ENCODE peak calls at places on chromosomes 7 and 10, in five cellular contexts. One of them, this sample, is unnamed.

GRCh38 chr7:154888690-154889089 is 114.2 kb downstream of the PAXIP1 start:
- DNase-seq in brain microvascular endothelial cell: no peak
- DNase-seq in lower lobe of right lung: no peak
- DNase-seq in endothelial cell of umbilical vein: no peak
- DNase-seq in tibial artery: no peak
- DNase-seq in this sample: no peak

GRCh38 chr7:157704365-157704764 is 367.6 kb downstream of the DNAJB6 start:
- DNase-seq in brain microvascular endothelial cell: no peak
- DNase-seq in lower lobe of right lung: peak; percentile 14
- DNase-seq in endothelial cell of umbilical vein: no peak
- DNase-seq in tibial artery: no peak
- DNase-seq in this sample: no peak

GRCh38 chr7:32042900-32043299 is 27.3 kb downstream of the PDE1C start:
- DNase-seq in brain microvascular endothelial cell: no peak
- DNase-seq in lower lobe of right lung: no peak
- DNase-seq in endothelial cell of umbilical vein: no peak
- DNase-seq in tibial artery: no peak
- DNase-seq in this sample: no peak

GRCh38 chr10:93413252-93413689 is 68.9 kb downstream of the MYOF start:
- DNase-seq in brain microvascular endothelial cell: no peak
- DNase-seq in lower lobe of right lung: no peak
- DNase-seq in endothelial cell of umbilical vein: peak; percentile 65
- DNase-seq in tibial artery: no peak
- DNase-seq in this sample: no peak

GRCh38 chr10:60414877-60415585 is 25.4 kb upstream of the ANK3 start:
- DNase-seq in brain microvascular endothelial cell: peak; percentile 92
- DNase-seq in lower lobe of right lung: no peak
- DNase-seq in endothelial cell of umbilical vein: peak; percentile 82
- DNase-seq in tibial artery: no peak
- DNase-seq in this sample: peak; percentile 68

GRCh38 chr10:11881477-11882417 is 58.6 kb downstream of the PROSER2 start:
- DNase-seq in brain microvascular endothelial cell: no peak
- DNase-seq in lower lobe of right lung: no peak
- DNase-seq in endothelial cell of umbilical vein: no peak
- DNase-seq in tibial artery: no peak
- DNase-seq in this sample: no peak

GRCh38 chr10:88852327-88852726 is 683 bp upstream of the ANKRD22 start:
- DNase-seq in brain microvascular endothelial cell: no peak
- DNase-seq in lower lobe of right lung: no peak
- DNase-seq in endothelial cell of umbilical vein: no peak
- DNase-seq in tibial artery: no peak
- DNase-seq in this sample: no peak

GRCh38 chr10:101030492-101031127 is 319 bp downstream of the PDZD7 start:
- DNase-seq in brain microvascular endothelial cell: no peak
- DNase-seq in lower lobe of right lung: no peak
- DNase-seq in endothelial cell of umbilical vein: no peak
- DNase-seq in tibial artery: no peak
- DNase-seq in this sample: no peak

GRCh38 chr10:111131168-111131799 is 54.5 kb downstream of the ADRA2A start:
- DNase-seq in brain microvascular endothelial cell: no peak
- DNase-seq in lower lobe of right lung: no peak
- DNase-seq in endothelial cell of umbilical vein: no peak
- DNase-seq in tibial artery: no peak
- DNase-seq in this sample: no peak

GRCh38 chr7:45479781-45480180 is 94.4 kb upstream of the ADCY1 start:
- DNase-seq in brain microvascular endothelial cell: no peak
- DNase-seq in lower lobe of right lung: no peak
- DNase-seq in endothelial cell of umbilical vein: no peak
- DNase-seq in tibial artery: no peak
- DNase-seq in this sample: no peak

GRCh38 chr7:94391716-94392390 is 2.8 kb upstream of the COL1A2 start:
- DNase-seq in brain microvascular endothelial cell: peak; percentile 81
- DNase-seq in lower lobe of right lung: no peak
- DNase-seq in endothelial cell of umbilical vein: no peak
- DNase-seq in tibial artery: peak; percentile 58
- DNase-seq in this sample: no peak

GRCh38 chr7:77157446-77157845 is 35.0 kb downstream of the CCDC146 start:
- DNase-seq in brain microvascular endothelial cell: no peak
- DNase-seq in lower lobe of right lung: peak; percentile 37
- DNase-seq in endothelial cell of umbilical vein: peak; percentile 28
- DNase-seq in tibial artery: no peak
- DNase-seq in this sample: no peak

GRCh38 chr7:6179620-6180343 is 92.6 kb downstream of the CYTH3 start:
- DNase-seq in brain microvascular endothelial cell: no peak
- DNase-seq in lower lobe of right lung: no peak
- DNase-seq in endothelial cell of umbilical vein: no peak
- DNase-seq in tibial artery: no peak
- DNase-seq in this sample: no peak

GRCh38 chr10:120824864-120825263 is 26.3 kb upstream of the WDR11 start:
- DNase-seq in brain microvascular endothelial cell: no peak
- DNase-seq in lower lobe of right lung: no peak
- DNase-seq in endothelial cell of umbilical vein: peak; percentile 15
- DNase-seq in tibial artery: no peak
- DNase-seq in this sample: no peak

GRCh38 chr10:117710181-117710798 is 167.7 kb downstream of the EMX2 start:
- DNase-seq in brain microvascular endothelial cell: no peak
- DNase-seq in lower lobe of right lung: no peak
- DNase-seq in endothelial cell of umbilical vein: no peak
- DNase-seq in tibial artery: no peak
- DNase-seq in this sample: no peak

GRCh38 chr10:73251683-73252444 is 580 bp downstream of the MRPS16 start:
- DNase-seq in brain microvascular endothelial cell: no peak
- DNase-seq in lower lobe of right lung: peak; percentile 47
- DNase-seq in endothelial cell of umbilical vein: peak; percentile 7
- DNase-seq in tibial artery: no peak
- DNase-seq in this sample: no peak

GRCh38 chr10:49651039-49651835 is 28.2 kb upstream of the C10orf53 start:
- DNase-seq in brain microvascular endothelial cell: no peak
- DNase-seq in lower lobe of right lung: no peak
- DNase-seq in endothelial cell of umbilical vein: no peak
- DNase-seq in tibial artery: no peak
- DNase-seq in this sample: no peak

GRCh38 chr7:152663101-152663740 is 12.7 kb downstream of the XRCC2 start:
- DNase-seq in brain microvascular endothelial cell: no peak
- DNase-seq in lower lobe of right lung: no peak
- DNase-seq in endothelial cell of umbilical vein: no peak
- DNase-seq in tibial artery: no peak
- DNase-seq in this sample: no peak

GRCh38 chr7:116490351-116490750 is 9.2 kb upstream of the CAV2 start:
- DNase-seq in brain microvascular endothelial cell: no peak
- DNase-seq in lower lobe of right lung: no peak
- DNase-seq in endothelial cell of umbilical vein: no peak
- DNase-seq in tibial artery: no peak
- DNase-seq in this sample: no peak

GRCh38 chr7:23477170-23477525 is 6.9 kb upstream of the IGF2BP3 start:
- DNase-seq in brain microvascular endothelial cell: no peak
- DNase-seq in lower lobe of right lung: no peak
- DNase-seq in endothelial cell of umbilical vein: peak; percentile 19
- DNase-seq in tibial artery: no peak
- DNase-seq in this sample: no peak

GRCh38 chr7:129089521-129090212 is 34.8 kb upstream of the TNPO3 start:
- DNase-seq in brain microvascular endothelial cell: peak; percentile 27
- DNase-seq in lower lobe of right lung: no peak
- DNase-seq in endothelial cell of umbilical vein: no peak
- DNase-seq in tibial artery: no peak
- DNase-seq in this sample: no peak

GRCh38 chr7:152502813-152503790 is 67.3 kb upstream of the KMT2C start:
- DNase-seq in brain microvascular endothelial cell: no peak
- DNase-seq in lower lobe of right lung: no peak
- DNase-seq in endothelial cell of umbilical vein: no peak
- DNase-seq in tibial artery: no peak
- DNase-seq in this sample: no peak

GRCh38 chr7:112092306-112093090 is 113.7 kb downstream of the DOCK4 start:
- DNase-seq in brain microvascular endothelial cell: no peak
- DNase-seq in lower lobe of right lung: no peak
- DNase-seq in endothelial cell of umbilical vein: no peak
- DNase-seq in tibial artery: no peak
- DNase-seq in this sample: no peak

GRCh38 chr10:131111474-131112080 is 199.9 kb downstream of the TCERG1L start:
- DNase-seq in brain microvascular endothelial cell: no peak
- DNase-seq in lower lobe of right lung: peak; percentile 31
- DNase-seq in endothelial cell of umbilical vein: no peak
- DNase-seq in tibial artery: no peak
- DNase-seq in this sample: no peak

GRCh38 chr7:35848728-35849127 is 47.9 kb downstream of the SEPTIN7 start:
- DNase-seq in brain microvascular endothelial cell: no peak
- DNase-seq in lower lobe of right lung: no peak
- DNase-seq in endothelial cell of umbilical vein: no peak
- DNase-seq in tibial artery: no peak
- DNase-seq in this sample: no peak

GRCh38 chr7:63039882-63040281 is 958.8 kb upstream of the ZNF722 start:
- DNase-seq in brain microvascular endothelial cell: no peak
- DNase-seq in lower lobe of right lung: no peak
- DNase-seq in endothelial cell of umbilical vein: no peak
- DNase-seq in tibial artery: no peak
- DNase-seq in this sample: no peak

GRCh38 chr7:78178319-78178718 is 379.7 kb downstream of the PHTF2 start:
- DNase-seq in brain microvascular endothelial cell: no peak
- DNase-seq in lower lobe of right lung: no peak
- DNase-seq in endothelial cell of umbilical vein: no peak
- DNase-seq in tibial artery: no peak
- DNase-seq in this sample: no peak

GRCh38 chr7:114047889-114048288 is 129.1 kb upstream of the PPP1R3A start:
- DNase-seq in brain microvascular endothelial cell: peak; percentile 60
- DNase-seq in lower lobe of right lung: no peak
- DNase-seq in endothelial cell of umbilical vein: no peak
- DNase-seq in tibial artery: no peak
- DNase-seq in this sample: no peak

GRCh38 chr7:121084748-121085336 is 96.3 kb downstream of the CPED1 start:
- DNase-seq in brain microvascular endothelial cell: peak; percentile 93
- DNase-seq in lower lobe of right lung: no peak
- DNase-seq in endothelial cell of umbilical vein: peak; percentile 67
- DNase-seq in tibial artery: no peak
- DNase-seq in this sample: peak; percentile 87
- TF ChIP-seq CTCF in brain microvascular endothelial cell: no peak
- TF ChIP-seq CTCF in lower lobe of right lung: no peak
- TF ChIP-seq CTCF in endothelial cell of umbilical vein: no peak
- TF ChIP-seq CTCF in tibial artery: no peak
- TF ChIP-seq CTCF in this sample: no peak

GRCh38 chr7:143456992-143457793 is 13.9 kb downstream of the TAS2R60 start:
- DNase-seq in brain microvascular endothelial cell: no peak
- DNase-seq in lower lobe of right lung: no peak
- DNase-seq in endothelial cell of umbilical vein: peak; percentile 28
- DNase-seq in tibial artery: no peak
- DNase-seq in this sample: no peak
- H3K4me3 ChIP-seq in brain microvascular endothelial cell: no peak overlapping the region
- H3K4me3 ChIP-seq in lower lobe of right lung: no peak overlapping the region
- H3K4me3 ChIP-seq in endothelial cell of umbilical vein: no peak overlapping the region
- H3K4me3 ChIP-seq in tibial artery: no peak overlapping the region
- H3K4me3 ChIP-seq in this sample: no peak overlapping the region

GRCh38 chr10:44859546-44860285 is 51.4 kb upstream of the TMEM72 start:
- DNase-seq in brain microvascular endothelial cell: no peak
- DNase-seq in lower lobe of right lung: no peak
- DNase-seq in endothelial cell of umbilical vein: no peak
- DNase-seq in tibial artery: no peak
- DNase-seq in this sample: no peak

GRCh38 chr10:44860811-44861751 is 50.1 kb upstream of the TMEM72 start:
- DNase-seq in brain microvascular endothelial cell: peak; percentile 90
- DNase-seq in lower lobe of right lung: no peak
- DNase-seq in endothelial cell of umbilical vein: no peak
- DNase-seq in tibial artery: peak; percentile 53
- DNase-seq in this sample: peak; percentile 82

GRCh38 chr10:44858988-44859387 is 52.1 kb upstream of the TMEM72 start:
- DNase-seq in brain microvascular endothelial cell: no peak
- DNase-seq in lower lobe of right lung: no peak
- DNase-seq in endothelial cell of umbilical vein: no peak
- DNase-seq in tibial artery: no peak
- DNase-seq in this sample: no peak

GRCh38 chr10:44857363-44858016 is 53.6 kb upstream of the TMEM72 start:
- DNase-seq in brain microvascular endothelial cell: peak; percentile 94
- DNase-seq in lower lobe of right lung: peak; percentile 58
- DNase-seq in endothelial cell of umbilical vein: peak; percentile 40
- DNase-seq in tibial artery: peak; percentile 54
- DNase-seq in this sample: no peak

DNA sequence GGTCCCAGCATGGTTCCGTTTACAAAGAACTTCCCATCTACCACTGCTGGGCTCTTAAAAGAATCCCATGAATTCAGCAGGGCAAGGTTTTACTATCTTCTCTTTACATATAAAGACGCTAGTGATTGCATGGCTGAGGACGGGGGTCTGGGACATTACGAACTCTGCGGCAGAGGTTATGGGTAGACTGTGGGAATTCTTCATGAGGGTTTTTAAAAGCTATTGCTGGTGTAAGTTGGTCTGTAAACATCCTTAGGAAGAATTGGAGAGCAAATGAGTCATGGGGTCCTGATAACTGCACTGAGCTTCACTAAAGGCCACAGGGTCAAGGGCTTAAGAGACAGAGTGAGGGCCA is 53.1 kb upstream of the TMEM72 start:
- DNase-seq in brain microvascular endothelial cell: no peak
- DNase-seq in lower lobe of right lung: no peak
- DNase-seq in endothelial cell of umbilical vein: no peak
- DNase-seq in tibial artery: no peak
- DNase-seq in this sample: no peak
- TF ChIP-seq CTCF in brain microvascular endothelial cell: no peak
- TF ChIP-seq CTCF in lower lobe of right lung: no peak
- TF ChIP-seq CTCF in endothelial cell of umbilical vein: no peak
- TF ChIP-seq CTCF in tibial artery: no peak
- TF ChIP-seq CTCF in this sample: no peak

GRCh38 chr10:129942936-129943724 is 20.9 kb downstream of the EBF3 start:
- DNase-seq in brain microvascular endothelial cell: no peak
- DNase-seq in lower lobe of right lung: no peak
- DNase-seq in endothelial cell of umbilical vein: no peak
- DNase-seq in tibial artery: no peak
- DNase-seq in this sample: no peak

GRCh38 chr10:129945031-129945430 is 19.0 kb downstream of the EBF3 start:
- DNase-seq in brain microvascular endothelial cell: no peak
- DNase-seq in lower lobe of right lung: no peak
- DNase-seq in endothelial cell of umbilical vein: no peak
- DNase-seq in tibial artery: no peak
- DNase-seq in this sample: no peak

GRCh38 chr10:129949411-129950335 is 14.4 kb downstream of the EBF3 start:
- DNase-seq in brain microvascular endothelial cell: no peak
- DNase-seq in lower lobe of right lung: no peak
- DNase-seq in endothelial cell of umbilical vein: no peak
- DNase-seq in tibial artery: peak; percentile 63
- DNase-seq in this sample: no peak

GRCh38 chr10:129945941-129946760 is 17.9 kb downstream of the EBF3 start:
- DNase-seq in brain microvascular endothelial cell: no peak
- DNase-seq in lower lobe of right lung: no peak
- DNase-seq in endothelial cell of umbilical vein: no peak
- DNase-seq in tibial artery: no peak
- DNase-seq in this sample: no peak

GRCh38 chr10:129946868-129947267 is 17.2 kb downstream of the EBF3 start:
- DNase-seq in brain microvascular endothelial cell: no peak
- DNase-seq in lower lobe of right lung: no peak
- DNase-seq in endothelial cell of umbilical vein: no peak
- DNase-seq in tibial artery: no peak
- DNase-seq in this sample: no peak
- H3K4me3 ChIP-seq in brain microvascular endothelial cell: no peak overlapping the region
- H3K4me3 ChIP-seq in lower lobe of right lung: no peak overlapping the region
- H3K4me3 ChIP-seq in endothelial cell of umbilical vein: no peak overlapping the region
- H3K4me3 ChIP-seq in tibial artery: no peak overlapping the region
- H3K4me3 ChIP-seq in this sample: no peak overlapping the region

This sample was measured in AG04449.